ENCODE peak calls at places on chromosomes 13 and 19, in four cellular contexts. One of them, this sample, is unnamed.

GRCh38 chr13:53507741-53508140 is 479.1 kb downstream of the OLFM4 start:
- DNase-seq in activated CD4-positive, CD25-positive, alpha-beta regulatory T cell treated with anti-CD3 and anti-CD28 coated beads, Interleukin-2, amount 50 U/mL, for 16 hours: no peak
- DNase-seq in stimulated activated CD4-positive, alpha-beta T cell treated with anti-CD3 and anti-CD28 coated beads, TNF-alpha, amount 100 ng/mL, for 1 hour: no peak
- DNase-seq in AG08396: no peak
- DNase-seq in this sample: no peak

GRCh38 chr19:48490980-48491792 is 20.4 kb downstream of the LMTK3 start:
- DNase-seq in activated CD4-positive, CD25-positive, alpha-beta regulatory T cell treated with anti-CD3 and anti-CD28 coated beads, Interleukin-2, amount 50 U/mL, for 16 hours: no peak
- DNase-seq in stimulated activated CD4-positive, alpha-beta T cell treated with anti-CD3 and anti-CD28 coated beads, TNF-alpha, amount 100 ng/mL, for 1 hour: no peak
- DNase-seq in AG08396: peak
- DNase-seq in this sample: no peak

GRCh38 chr13:93889430-93889829 is 590.1 kb downstream of the DCT start:
- DNase-seq in activated CD4-positive, CD25-positive, alpha-beta regulatory T cell treated with anti-CD3 and anti-CD28 coated beads, Interleukin-2, amount 50 U/mL, for 16 hours: no peak
- DNase-seq in stimulated activated CD4-positive, alpha-beta T cell treated with anti-CD3 and anti-CD28 coated beads, TNF-alpha, amount 100 ng/mL, for 1 hour: no peak
- DNase-seq in AG08396: no peak
- DNase-seq in this sample: no peak

GRCh38 chr19:3494051-3494450 is 6.4 kb downstream of the DOHH start:
- DNase-seq in activated CD4-positive, CD25-positive, alpha-beta regulatory T cell treated with anti-CD3 and anti-CD28 coated beads, Interleukin-2, amount 50 U/mL, for 16 hours: no peak
- DNase-seq in stimulated activated CD4-positive, alpha-beta T cell treated with anti-CD3 and anti-CD28 coated beads, TNF-alpha, amount 100 ng/mL, for 1 hour: no peak
- DNase-seq in AG08396: peak
- DNase-seq in this sample: no peak

GRCh38 chr19:15672580-15673175 is at the start of gene CYP4F12:
- DNase-seq in activated CD4-positive, CD25-positive, alpha-beta regulatory T cell treated with anti-CD3 and anti-CD28 coated beads, Interleukin-2, amount 50 U/mL, for 16 hours: no peak
- DNase-seq in stimulated activated CD4-positive, alpha-beta T cell treated with anti-CD3 and anti-CD28 coated beads, TNF-alpha, amount 100 ng/mL, for 1 hour: no peak
- DNase-seq in AG08396: no peak
- DNase-seq in this sample: no peak

GRCh38 chr19:3944018-3944721 is 11.3 kb downstream of the NMRK2 start:
- DNase-seq in activated CD4-positive, CD25-positive, alpha-beta regulatory T cell treated with anti-CD3 and anti-CD28 coated beads, Interleukin-2, amount 50 U/mL, for 16 hours: no peak
- DNase-seq in stimulated activated CD4-positive, alpha-beta T cell treated with anti-CD3 and anti-CD28 coated beads, TNF-alpha, amount 100 ng/mL, for 1 hour: no peak
- DNase-seq in AG08396: no peak
- DNase-seq in this sample: no peak

GRCh38 chr13:35512271-35512920 is 35.9 kb upstream of the MAB21L1 start:
- DNase-seq in activated CD4-positive, CD25-positive, alpha-beta regulatory T cell treated with anti-CD3 and anti-CD28 coated beads, Interleukin-2, amount 50 U/mL, for 16 hours: no peak
- DNase-seq in stimulated activated CD4-positive, alpha-beta T cell treated with anti-CD3 and anti-CD28 coated beads, TNF-alpha, amount 100 ng/mL, for 1 hour: no peak
- DNase-seq in AG08396: peak
- DNase-seq in this sample: no peak

GRCh38 chr13:44498969-44499368 is 77.2 kb downstream of the TSC22D1 start:
- DNase-seq in activated CD4-positive, CD25-positive, alpha-beta regulatory T cell treated with anti-CD3 and anti-CD28 coated beads, Interleukin-2, amount 50 U/mL, for 16 hours: no peak
- DNase-seq in stimulated activated CD4-positive, alpha-beta T cell treated with anti-CD3 and anti-CD28 coated beads, TNF-alpha, amount 100 ng/mL, for 1 hour: no peak
- DNase-seq in AG08396: no peak
- DNase-seq in this sample: no peak

GRCh38 chr13:108342369-108343289 is 73.1 kb downstream of the TNFSF13B start:
- DNase-seq in activated CD4-positive, CD25-positive, alpha-beta regulatory T cell treated with anti-CD3 and anti-CD28 coated beads, Interleukin-2, amount 50 U/mL, for 16 hours: no peak
- DNase-seq in stimulated activated CD4-positive, alpha-beta T cell treated with anti-CD3 and anti-CD28 coated beads, TNF-alpha, amount 100 ng/mL, for 1 hour: no peak
- DNase-seq in AG08396: peak
- DNase-seq in this sample: no peak

GRCh38 chr13:44575741-44576395 is at the start of gene TSC22D1:
- DNase-seq in activated CD4-positive, CD25-positive, alpha-beta regulatory T cell treated with anti-CD3 and anti-CD28 coated beads, Interleukin-2, amount 50 U/mL, for 16 hours: peak
- DNase-seq in stimulated activated CD4-positive, alpha-beta T cell treated with anti-CD3 and anti-CD28 coated beads, TNF-alpha, amount 100 ng/mL, for 1 hour: no peak
- DNase-seq in AG08396: peak
- DNase-seq in this sample: peak

GRCh38 chr13:26585136-26585535 is 27.7 kb downstream of the WASF3 start:
- DNase-seq in activated CD4-positive, CD25-positive, alpha-beta regulatory T cell treated with anti-CD3 and anti-CD28 coated beads, Interleukin-2, amount 50 U/mL, for 16 hours: no peak
- DNase-seq in stimulated activated CD4-positive, alpha-beta T cell treated with anti-CD3 and anti-CD28 coated beads, TNF-alpha, amount 100 ng/mL, for 1 hour: no peak
- DNase-seq in AG08396: no peak
- DNase-seq in this sample: no peak

This sample was measured in stimulated activated CD8-positive, alpha-beta memory T cell treated with anti-CD3 and anti-CD28 coated beads, Interleukin-15, amount 100 ng/mL, for 24 hours.